ENCODE peak calls at places on chromosome X, in eight cellular contexts. Z, I, G, B, M, O, Y and A are unnamed samples.

GRCh38 chrX:108732630-108733321 is 3.6 kb downstream of the IRS4 start:
- DNase-seq in G (no peak), M (no peak), O (no peak), Z (no peak), Y (no peak), I (peak), B (no peak), A (no peak)

GRCh38 chrX:63529961-63530360 is 178.8 kb upstream of the SPIN4 start:
- DNase-seq in G (no peak), I (no peak), M (no peak), B (no peak), Z (no peak), Y (no peak), O (no peak), A (no peak)

GRCh38 chrX:123291623-123292022 is 107.5 kb downstream of the GRIA3 start:
- DNase-seq in B (peak), M (no peak), Z (no peak), O (no peak), I (no peak), G (no peak), Y (no peak), A (no peak)

GRCh38 chrX:129739591-129739990 is 812 bp downstream of the XPNPEP2 start:
- DNase-seq in Y (no peak), Z (no peak), G (no peak), B (no peak), M (no peak), O (no peak), I (peak), A (no peak)

GRCh38 chrX:7446815-7447214 is 298.9 kb upstream of the PUDP start:
- DNase-seq in B (no peak), G (no peak), Y (no peak), M (no peak), O (no peak), I (no peak), Z (no peak), A (no peak)

GRCh38 chrX:55118574-55118973 is 29.8 kb downstream of the PAGE2 start:
- DNase-seq in M (no peak), B (no peak), G (no peak), Z (peak), Y (no peak), O (no peak), I (no peak), A (no peak)

GRCh38 chrX:151151668-151152267 is 24.6 kb upstream of the GPR50 start:
- DNase-seq in Z (peak), Y (peak), M (peak), O (peak), I (peak), B (no peak), G (no peak), A (no peak)

GRCh38 chrX:65406532-65406931 is 128.1 kb downstream of the LAS1L start:
- DNase-seq in B (no peak), Z (no peak), G (no peak), Y (no peak), M (no peak), O (no peak), I (peak), A (no peak)

GRCh38 chrX:106698693-106699092 is 27.8 kb upstream of the RNF128 start:
- DNase-seq in O (no peak), M (peak), Y (no peak), B (no peak), I (no peak), G (no peak), Z (no peak), A (no peak)

GRCh38 chrX:23694606-23695005 is 27.3 kb downstream of the PRDX4 start:
- DNase-seq in B (peak), O (peak), Z (peak), M (peak), I (peak), G (peak), Y (peak), A (no peak)

GRCh38 chrX:16461968-16462367 is 188.0 kb upstream of the S100G start:
- DNase-seq in M (no peak), I (no peak), O (no peak), B (no peak), Z (no peak), G (no peak), Y (no peak), A (no peak)

GRCh38 chrX:114584434-114584943 is 603 bp downstream of the HTR2C start:
- DNase-seq in M (peak), G (no peak), Y (no peak), Z (no peak), B (no peak), I (peak), O (no peak), A (no peak)

GRCh38 chrX:71181558-71181909 is 36.9 kb downstream of the NLGN3 start:
- DNase-seq in G (no peak), B (no peak), Y (peak), Z (no peak), O (peak), I (no peak), M (no peak), A (no peak)

GRCh38 chrX:133005038-133005437 is 46.6 kb upstream of the HS6ST2 start:
- DNase-seq in Z (peak), O (no peak), Y (no peak), M (peak), I (peak), G (no peak), B (no peak), A (no peak)

GRCh38 chrX:15474058-15474457 is 19.1 kb downstream of the PIR start:
- DNase-seq in G (no peak), B (no peak), O (no peak), Y (no peak), M (no peak), Z (no peak), I (no peak), A (no peak)

GRCh38 chrX:22699591-22700091 is 300.1 kb upstream of the DDX53 start:
- DNase-seq in I (no peak), G (no peak), O (no peak), Z (peak), M (peak), Y (no peak), B (no peak), A (no peak)

GRCh38 chrX:11899091-11899490 is 141.1 kb downstream of the MSL3 start:
- DNase-seq in Y (no peak), O (no peak), Z (peak), G (no peak), B (no peak), I (no peak), M (peak), A (no peak)

GRCh38 chrX:114500622-114501021 is 83.3 kb upstream of the HTR2C start:
- DNase-seq in I (no peak), Z (no peak), G (no peak), B (no peak), M (no peak), O (no peak), Y (no peak), A (no peak)

GRCh38 chrX:16869393-16870094 is 618 bp downstream of the RBBP7 start:
- DNase-seq in Z (peak), Y (peak), G (peak), B (peak), M (peak), I (peak), O (peak), A (no peak)

GRCh38 chrX:28910501-28910900 is 323.3 kb downstream of the IL1RAPL1 start:
- DNase-seq in I (no peak), Z (no peak), M (no peak), Y (no peak), O (no peak), B (no peak), G (no peak), A (no peak)

GRCh38 chrX:150365051-150365952 is 2.2 kb downstream of the MAMLD1 start:
- DNase-seq in O (peak), Y (peak), M (peak), I (peak), Z (peak), G (peak), B (peak), A (peak)

GRCh38 chrX:153864561-153865320 is 21.2 kb downstream of the L1CAM start:
- DNase-seq in O (no peak), M (no peak), Y (no peak), Z (no peak), G (no peak), I (no peak), B (no peak), A (no peak)

GRCh38 chrX:39896951-39897740 is 200.6 kb downstream of the BCOR start:
- DNase-seq in M (peak), O (no peak), G (no peak), B (no peak), I (peak), Y (peak), Z (no peak), A (no peak)

GRCh38 chrX:53882331-53882730 is 161.9 kb downstream of the PHF8 start:
- DNase-seq in O (peak), G (no peak), B (no peak), Z (no peak), Y (peak), M (peak), I (no peak), A (no peak)

GRCh38 chrX:16212024-16212423 is 44.7 kb downstream of the MAGEB17 start:
- DNase-seq in Y (peak), G (no peak), M (no peak), O (no peak), I (no peak), B (no peak), Z (no peak), A (no peak)

GRCh38 chrX:154592505-154592904 is 7.6 kb downstream of the CTAG1A start:
- DNase-seq in B (no peak), M (no peak), I (no peak), G (no peak), Y (no peak), O (no peak), Z (no peak), A (no peak)

GRCh38 chrX:43743100-43743822 is 87.2 kb downstream of the MAOA start:
- DNase-seq in Z (no peak), Y (no peak), M (no peak), G (no peak), B (no peak), I (no peak), O (no peak), A (no peak)

GRCh38 chrX:118974908-118975671 is 672 bp downstream of the LONRF3 start:
- DNase-seq in B (peak), Z (peak), I (peak), M (no peak), Y (peak), G (peak), O (peak), A (no peak)

GRCh38 chrX:18887177-18887820 is 96.6 kb downstream of the PHKA2 start:
- DNase-seq in I (peak), Z (no peak), Y (no peak), O (no peak), M (no peak), G (peak), B (peak), A (no peak)

GRCh38 chrX:1452497-1453389 is at the start of gene ASMTL:
- DNase-seq in Y (peak), B (peak), O (peak), Z (peak), M (peak), G (peak), I (peak), A (peak)

GRCh38 chrX:154458954-154459829 is 1.1 kb downstream of the PLXNA3 start:
- DNase-seq in O (no peak), B (peak), G (no peak), Z (no peak), Y (peak), M (no peak), I (no peak), A (no peak)

GRCh38 chrX:111052478-111052877 is 43.5 kb upstream of the PAK3 start:
- DNase-seq in O (no peak), G (no peak), B (no peak), Z (no peak), M (no peak), Y (no peak), I (no peak), A (no peak)

GRCh38 chrX:38375888-38376287 is 23.5 kb downstream of the OTC start:
- DNase-seq in I (peak), Z (peak), Y (no peak), O (no peak), M (no peak), G (no peak), B (no peak), A (no peak)

GRCh38 chrX:131792356-131792749 is 230.7 kb upstream of the STK26 start:
- DNase-seq in Z (no peak), B (peak), M (peak), Y (peak), G (peak), I (no peak), O (peak), A (peak)

GRCh38 chrX:80648023-80648422 is 161.7 kb downstream of the BRWD3 start:
- DNase-seq in Z (peak), I (peak), G (no peak), M (peak), B (no peak), Y (no peak), O (no peak), A (no peak)

GRCh38 chrX:70432936-70433847 is 10.1 kb downstream of the GDPD2 start:
- DNase-seq in M (no peak), O (no peak), Z (no peak), B (no peak), I (no peak), G (no peak), Y (no peak), A (no peak)

GRCh38 chrX:30309139-30309571 is at the start of gene NR0B1:
- DNase-seq in Z (no peak), M (peak), B (no peak), G (peak), Y (peak), O (no peak), I (peak), A (no peak)

GRCh38 chrX:85630901-85631300 is 251.4 kb upstream of the POF1B start:
- DNase-seq in Y (no peak), Z (no peak), O (no peak), I (no peak), M (no peak), B (no peak), G (no peak), A (no peak)

DNA sequence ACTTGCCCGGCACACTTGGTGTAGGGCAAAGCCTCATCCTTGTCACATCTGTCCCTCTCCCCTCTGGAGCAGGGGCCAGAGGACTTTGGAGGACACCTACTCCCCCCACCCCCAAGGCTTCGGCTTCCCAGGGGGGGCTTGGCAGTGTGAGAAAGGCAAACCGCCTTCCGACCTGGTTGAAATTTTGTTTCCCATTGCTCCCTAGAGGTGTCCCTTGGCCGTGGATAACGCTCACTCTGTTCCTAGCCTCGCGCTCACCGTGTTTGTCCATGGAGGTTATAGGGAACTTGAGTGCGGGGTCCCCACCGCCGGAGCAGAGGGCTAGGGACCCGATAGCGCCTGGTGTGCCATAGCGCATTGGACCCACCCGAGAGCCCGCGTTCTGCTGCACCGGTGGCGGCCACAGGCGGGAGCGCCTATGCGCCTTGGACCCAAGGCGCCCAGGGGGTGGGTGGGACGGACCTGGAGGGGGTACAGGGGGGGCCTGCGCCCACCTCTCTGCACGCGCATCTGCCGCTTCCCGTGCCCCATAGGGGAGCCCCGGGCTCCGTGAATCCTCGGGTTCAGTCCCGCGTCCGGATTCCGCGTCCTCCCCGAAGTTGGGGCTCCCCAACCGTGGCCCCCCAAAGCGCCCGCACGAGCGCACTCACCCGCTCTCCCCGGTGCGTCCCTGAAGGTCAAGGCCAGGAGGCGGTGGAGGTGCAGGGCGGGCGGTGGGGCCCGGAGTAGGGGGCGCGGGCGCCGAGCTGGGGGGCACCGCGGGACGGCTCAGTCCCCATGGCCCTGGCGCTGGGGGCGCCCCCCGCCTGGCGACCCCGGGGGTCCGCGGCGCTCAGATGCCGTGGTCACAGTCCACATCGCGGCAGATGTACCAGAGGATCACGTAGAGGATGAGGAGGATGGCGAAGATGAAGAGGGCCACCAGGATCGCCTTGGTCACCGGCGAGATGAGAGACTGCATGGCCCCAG is 82.7 kb upstream of the DHRSX start:
- DNase-seq in G (no peak), Y (no peak), Z (no peak), M (no peak), I (peak), B (no peak), O (no peak), A (no peak)
- H3K4me3 ChIP-seq in G (no peak), Y (no peak), Z (no peak), M (no peak), I (peak), B (no peak), O (no peak), A (peak)

DNA sequence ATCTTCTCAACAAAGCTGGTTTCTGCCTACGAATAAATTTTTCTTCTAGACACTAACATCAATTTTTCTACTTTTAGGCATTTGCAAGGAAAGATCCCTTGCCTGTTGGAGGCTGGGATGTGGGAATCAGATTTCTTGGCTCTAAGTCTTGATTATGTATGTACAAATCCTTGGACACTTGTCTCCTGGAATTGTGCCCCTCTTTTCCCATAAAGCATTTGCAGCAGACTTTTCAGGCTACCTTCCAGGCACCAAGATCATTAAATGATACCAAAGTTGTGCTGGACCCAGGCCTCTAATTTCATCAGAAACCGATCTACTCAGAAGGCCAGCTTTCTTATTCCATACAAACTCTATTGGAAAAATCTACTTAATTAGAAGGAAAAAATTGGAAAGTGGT is 339.5 kb upstream of the DIPK2B start:
- DNase-seq in Y (no peak), I (no peak), G (no peak), O (no peak), M (peak), B (no peak), Z (no peak), A (no peak)
- H3K4me3 ChIP-seq in Y (no peak), I (no peak), G (no peak), O (no peak), M (no peak), B (no peak), Z (no peak), A (no peak)

GRCh38 chrX:25646156-25646555 is 492.0 kb upstream of the MAGEB18 start:
- DNase-seq in B (no peak), M (no peak), G (no peak), O (no peak), Y (no peak), Z (no peak), I (no peak), A (no peak)

GRCh38 chrX:25650216-25650615 is 487.9 kb upstream of the MAGEB18 start:
- DNase-seq in Z (no peak), Y (no peak), M (no peak), G (no peak), O (no peak), B (no peak), I (no peak), A (no peak)

DNA sequence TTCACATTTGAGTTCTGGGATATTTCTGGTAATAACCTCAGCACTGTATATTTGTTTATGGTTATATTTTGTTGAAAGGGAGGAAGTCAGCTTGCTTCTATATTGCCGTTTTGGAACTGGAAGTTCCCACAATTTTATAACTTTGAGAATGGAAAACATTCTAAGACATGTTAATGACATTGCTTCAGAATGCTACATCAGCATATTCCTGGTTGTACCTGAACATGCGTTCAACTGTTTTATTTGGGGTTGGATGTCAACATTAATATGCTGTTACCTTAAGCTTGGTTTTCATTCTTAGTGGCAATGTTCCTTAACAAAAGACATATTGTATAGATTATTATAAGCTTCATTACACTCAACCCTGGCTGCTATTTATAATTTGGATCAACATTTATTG is 489.4 kb upstream of the MAGEB18 start:
- DNase-seq in O (no peak), B (no peak), Z (no peak), M (no peak), G (no peak), I (no peak), Y (no peak), A (no peak)
- H3K4me3 ChIP-seq in O (no peak), B (no peak), Z (no peak), M (no peak), G (no peak), I (no peak), Y (no peak), A (no peak)

GRCh38 chrX:48468247-48468671 is 1.8 kb downstream of the SLC38A5 start:
- DNase-seq in B (peak), M (no peak), G (no peak), O (peak), Y (peak), I (peak), Z (no peak), A (no peak)
- H3K4me3 ChIP-seq in B (peak), M (peak), G (peak), O (no peak), Y (no peak), I (peak), Z (peak), A (peak)